ENCODE peak calls at places on chromosomes 12 and 14, in six cellular contexts. M, X, R, O, Z and P are unnamed samples.

GRCh38 chr14:20092050-20092449 is 18.5 kb upstream of the OR4K17 start:
- DNase-seq in O (no peak), X (no peak), R (no peak), Z (no peak), M (no peak), P (no peak)

GRCh38 chr12:101107032-101107763 is 102.8 kb downstream of the SLC5A8 start:
- DNase-seq in M (no peak), O (no peak), X (no peak), R (no peak), Z (no peak), P (no peak)

GRCh38 chr14:99326041-99326710 is 54.2 kb upstream of the BCL11B start:
- DNase-seq in X (no peak), Z (no peak), O (no peak), R (no peak), M (no peak), P (no peak)

GRCh38 chr14:22657861-22658260 is 13.7 kb upstream of the OR6J1 start:
- DNase-seq in Z (peak), O (no peak), M (peak), X (peak), R (peak), P (peak)

GRCh38 chr12:79710707-79711483 is 20.1 kb upstream of the PAWR start:
- DNase-seq in R (no peak), X (no peak), M (no peak), Z (no peak), O (no peak), P (no peak)

GRCh38 chr12:91422107-91422506 is 239.5 kb upstream of the DCN start:
- DNase-seq in O (no peak), Z (no peak), M (no peak), X (no peak), R (no peak), P (no peak)

GRCh38 chr12:103908877-103909276 is 21.3 kb upstream of the HSP90B1 start:
- DNase-seq in M (no peak), X (no peak), Z (peak), O (no peak), R (no peak), P (peak)

GRCh38 chr14:81401420-81402122 is 1.4 kb upstream of the STON2 start:
- DNase-seq in M (peak), O (no peak), Z (peak), X (no peak), R (peak), P (peak)

GRCh38 chr12:16594796-16595195 is 11.2 kb downstream of the LMO3 start:
- DNase-seq in X (no peak), M (no peak), R (no peak), Z (no peak), O (no peak), P (no peak)

GRCh38 chr12:65665817-65666216 is 158.5 kb upstream of the HMGA2 start:
- DNase-seq in R (no peak), O (no peak), M (no peak), X (no peak), Z (no peak), P (no peak)

GRCh38 chr12:64392221-64392620 is 1.7 kb upstream of the C12orf56 start:
- DNase-seq in R (peak), Z (peak), O (peak), M (peak), X (peak), P (peak)

GRCh38 chr12:117527480-117527857 is 166.0 kb upstream of the NOS1 start:
- DNase-seq in M (no peak), Z (no peak), R (no peak), X (no peak), O (no peak), P (no peak)

GRCh38 chr12:39332661-39333175 is 110.2 kb downstream of the KIF21A start:
- DNase-seq in Z (no peak), O (no peak), R (no peak), X (no peak), M (no peak), P (no peak)

GRCh38 chr14:60622210-60622919 is 26.9 kb downstream of the SIX1 start:
- DNase-seq in R (peak), M (no peak), X (no peak), Z (peak), O (no peak), P (peak)

GRCh38 chr12:1374296-1374695 is 220.1 kb downstream of the FBXL14 start:
- DNase-seq in O (no peak), X (no peak), M (no peak), R (peak), Z (peak), P (peak)

GRCh38 chr12:120290541-120291312 is 976 bp downstream of the RNU4-2 start:
- DNase-seq in R (no peak), M (no peak), O (peak), Z (no peak), X (peak), P (peak)

GRCh38 chr14:22837059-22837749 is 819 bp downstream of the MMP14 start:
- DNase-seq in X (peak), Z (peak), O (peak), R (peak), M (peak), P (peak)

GRCh38 chr12:112473056-112473455 is 54.3 kb downstream of the PTPN11 start:
- DNase-seq in X (peak), Z (no peak), M (no peak), R (no peak), O (peak), P (peak)

GRCh38 chr14:40058916-40059897 is 627.0 kb upstream of the FBXO33 start:
- DNase-seq in M (no peak), X (no peak), Z (no peak), R (no peak), O (no peak), P (no peak)

GRCh38 chr14:80681651-80682050 is 259.9 kb downstream of the CEP128 start:
- DNase-seq in O (no peak), X (no peak), R (no peak), Z (peak), M (peak), P (no peak)

GRCh38 chr14:104935026-104935650 is 10.5 kb downstream of the PLD4 start:
- DNase-seq in R (no peak), M (peak), O (no peak), X (no peak), Z (no peak), P (no peak)

GRCh38 chr12:89632778-89633177 is 75.9 kb downstream of the ATP2B1 start:
- DNase-seq in M (no peak), R (no peak), X (no peak), Z (no peak), O (no peak), P (no peak)

GRCh38 chr12:49198431-49199155 is 9.7 kb upstream of the TUBA1A start:
- DNase-seq in Z (peak), O (no peak), X (peak), R (peak), M (peak), P (peak)

GRCh38 chr12:104596128-104596799 is 139.5 kb downstream of the CHST11 start:
- DNase-seq in Z (peak), R (peak), O (no peak), M (no peak), X (no peak), P (peak)

GRCh38 chr12:56571131-56571530 is 49.5 kb downstream of the RBMS2 start:
- DNase-seq in Z (no peak), O (no peak), R (no peak), M (no peak), X (peak), P (no peak)

GRCh38 chr12:118359541-118359915 is 13.2 kb downstream of the TAOK3 start:
- DNase-seq in R (no peak), Z (no peak), O (no peak), X (no peak), M (no peak), P (no peak)

GRCh38 chr14:82720931-82721330 is 1187.3 kb upstream of the SEL1L start:
- DNase-seq in M (no peak), R (no peak), O (no peak), Z (no peak), X (peak), P (no peak)

GRCh38 chr14:58238252-58239247 is 6.1 kb upstream of the PSMA3 start:
- DNase-seq in O (peak), R (peak), Z (no peak), X (no peak), M (peak), P (peak)

GRCh38 chr12:40054554-40055226 is 51.2 kb downstream of the SLC2A13 start:
- DNase-seq in X (no peak), O (no peak), Z (peak), R (peak), M (peak), P (peak)

GRCh38 chr12:77736219-77736965 is 94.3 kb upstream of the NAV3 start:
- DNase-seq in Z (no peak), X (no peak), M (no peak), O (no peak), R (no peak), P (no peak)

GRCh38 chr12:100268835-100269564 is 2.0 kb downstream of the SCYL2 start:
- DNase-seq in Z (peak), O (no peak), R (peak), X (no peak), M (peak), P (peak)

GRCh38 chr12:18261273-18261672 is at the start of gene PIK3C2G:
- DNase-seq in M (peak), O (no peak), R (no peak), X (no peak), Z (no peak), P (no peak)

GRCh38 chr12:131407221-131408035 is 303.5 kb upstream of the SFSWAP start:
- DNase-seq in O (no peak), X (no peak), Z (no peak), R (no peak), M (no peak), P (no peak)

GRCh38 chr12:105936496-105936895 is 202.3 kb downstream of the NUAK1 start:
- DNase-seq in Z (no peak), R (no peak), M (no peak), O (no peak), X (no peak), P (no peak)

GRCh38 chr14:54025661-54026060 is 69.0 kb upstream of the BMP4 start:
- DNase-seq in Z (peak), O (no peak), X (no peak), M (peak), R (peak), P (peak)

GRCh38 chr12:89461649-89462612 is 62.7 kb downstream of the GALNT4 start:
- DNase-seq in M (peak), O (peak), X (peak), R (peak), Z (peak), P (peak)

GRCh38 chr14:81406863-81407262 is 6.7 kb upstream of the STON2 start:
- DNase-seq in M (peak), X (no peak), R (peak), Z (peak), O (peak), P (peak)

DNA sequence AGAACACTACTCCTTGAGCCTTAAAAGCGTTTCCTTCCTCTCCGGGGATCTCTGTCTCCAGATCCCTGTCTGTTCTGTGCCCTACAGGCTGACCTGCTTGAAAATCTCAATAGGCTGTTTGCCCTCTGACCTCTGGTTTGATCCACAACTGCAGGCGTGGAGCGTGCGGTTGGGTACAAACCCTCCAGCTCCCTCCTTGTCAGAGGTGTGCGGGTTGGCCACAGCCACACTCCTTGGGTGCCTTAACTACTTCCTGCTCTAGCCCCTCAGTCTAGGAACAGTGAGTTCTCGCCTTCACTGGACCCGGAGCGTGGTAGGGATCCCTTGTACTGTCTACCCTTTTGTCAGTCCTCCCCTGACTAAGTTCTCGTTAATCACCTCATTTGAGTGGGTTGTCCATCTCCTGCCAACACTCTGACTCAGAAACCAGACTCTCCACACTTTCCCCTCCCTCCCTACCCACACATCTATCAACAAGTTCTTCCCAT is 33.1 kb downstream of the CMKLR1 start:
- DNase-seq in R (no peak), X (peak), Z (peak), M (peak), O (peak), P (peak)
- H3K9ac ChIP-seq in R (no peak), X (no peak), Z (no peak), M (no peak), O (no peak), P (peak)

GRCh38 chr12:121580959-121581680 is at the start of gene KDM2B:
- DNase-seq in R (peak), O (peak), M (no peak), X (peak), Z (peak), P (peak)

GRCh38 chr12:121581681-121582439 is 1.0 kb upstream of the KDM2B start:
- DNase-seq in Z (peak), O (peak), M (no peak), X (peak), R (peak), P (peak)

GRCh38 chr12:121579981-121580868 is 598 bp downstream of the KDM2B start:
- DNase-seq in Z (peak), M (peak), O (peak), X (peak), R (peak), P (peak)

GRCh38 chr12:121579190-121579791 is 1.5 kb downstream of the KDM2B start:
- DNase-seq in Z (no peak), X (peak), R (no peak), O (peak), M (no peak), P (peak)

DNA sequence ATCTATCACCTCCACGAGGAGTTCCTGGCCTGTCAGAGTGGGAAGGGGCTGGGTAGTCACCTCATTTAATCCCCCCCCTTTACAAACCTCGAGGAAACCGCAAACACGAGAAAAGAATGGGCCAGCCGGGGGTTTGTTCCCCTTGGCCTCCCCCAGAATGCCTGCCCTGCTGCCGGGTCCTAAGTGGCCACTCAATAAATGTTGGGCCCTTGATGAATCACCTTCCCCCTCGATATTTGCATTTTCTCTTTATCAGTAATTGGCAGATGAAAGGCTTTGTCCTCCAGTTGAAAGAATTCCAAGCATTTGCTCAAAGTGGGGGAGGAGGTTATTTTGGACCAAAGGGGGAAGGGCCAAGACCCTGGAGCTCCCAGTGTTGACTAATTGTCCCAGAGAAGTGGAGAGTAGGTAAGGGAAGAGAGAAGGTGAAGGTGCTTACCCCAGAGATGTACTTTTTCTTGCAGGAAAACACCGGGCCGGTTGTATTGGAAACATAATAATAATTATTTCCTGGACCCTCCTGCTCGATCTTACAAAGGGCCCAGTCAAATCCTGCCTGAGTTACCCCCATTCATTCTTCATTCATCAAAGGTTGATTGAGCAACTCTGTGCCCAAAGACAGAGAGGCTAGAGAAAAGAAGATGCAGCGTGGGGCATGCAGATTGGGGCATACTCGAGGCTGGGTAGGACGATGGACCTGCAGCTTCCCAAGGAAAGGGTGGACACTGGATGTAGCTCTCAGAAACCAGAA is 1.9 kb upstream of the KDM2B start:
- DNase-seq in Z (no peak), R (no peak), X (peak), M (no peak), O (peak), P (peak)
- H3K4me3 ChIP-seq in Z (no peak), R (peak), X (peak), M (no peak), O (no peak), P (peak)

DNA sequence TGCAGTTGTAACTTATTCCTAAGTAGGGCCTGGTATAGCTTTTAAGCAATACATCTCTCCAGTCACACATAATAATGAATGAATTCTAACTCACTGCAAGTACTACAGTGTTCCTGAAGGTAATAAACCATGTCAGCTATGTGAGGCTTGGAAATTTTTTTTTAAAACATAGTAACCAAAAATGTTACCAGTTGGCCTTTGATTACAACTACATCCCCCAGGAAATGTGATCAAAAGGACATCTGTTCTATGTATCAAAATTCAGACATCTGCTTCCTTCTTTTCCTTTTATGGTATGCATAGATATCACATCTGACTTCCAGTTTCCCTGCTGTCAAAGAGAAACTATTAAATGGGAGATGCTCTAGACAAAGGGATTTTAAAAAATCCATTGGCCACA is 98.5 kb downstream of the ERGIC2 start:
- DNase-seq in R (no peak), O (no peak), M (no peak), Z (no peak), X (no peak), P (no peak)
- H2AFZ ChIP-seq in R (no peak), O (no peak), M (no peak), Z (no peak), X (no peak), P (no peak)

GRCh38 chr12:52331039-52331438 is 9.8 kb upstream of the KRT83 start:
- DNase-seq in O (no peak), X (no peak), R (no peak), Z (no peak), M (no peak), P (no peak)

GRCh38 chr12:52324068-52324444 is 2.9 kb upstream of the KRT83 start:
- DNase-seq in O (no peak), X (no peak), M (no peak), R (no peak), Z (no peak), P (no peak)

GRCh38 chr12:52331833-52332232 is 10.6 kb upstream of the KRT83 start:
- DNase-seq in X (no peak), O (no peak), M (no peak), R (no peak), Z (no peak), P (no peak)

GRCh38 chr12:52327086-52327829 is 6.1 kb upstream of the KRT83 start:
- DNase-seq in R (peak), O (peak), X (peak), M (peak), Z (peak), P (peak)

GRCh38 chr12:52327830-52328500 is 6.8 kb upstream of the KRT83 start:
- DNase-seq in Z (no peak), O (no peak), M (no peak), X (no peak), R (no peak), P (no peak)
- H3K9ac ChIP-seq in Z (no peak), O (no peak), M (peak), X (no peak), R (no peak), P (no peak)

DNA sequence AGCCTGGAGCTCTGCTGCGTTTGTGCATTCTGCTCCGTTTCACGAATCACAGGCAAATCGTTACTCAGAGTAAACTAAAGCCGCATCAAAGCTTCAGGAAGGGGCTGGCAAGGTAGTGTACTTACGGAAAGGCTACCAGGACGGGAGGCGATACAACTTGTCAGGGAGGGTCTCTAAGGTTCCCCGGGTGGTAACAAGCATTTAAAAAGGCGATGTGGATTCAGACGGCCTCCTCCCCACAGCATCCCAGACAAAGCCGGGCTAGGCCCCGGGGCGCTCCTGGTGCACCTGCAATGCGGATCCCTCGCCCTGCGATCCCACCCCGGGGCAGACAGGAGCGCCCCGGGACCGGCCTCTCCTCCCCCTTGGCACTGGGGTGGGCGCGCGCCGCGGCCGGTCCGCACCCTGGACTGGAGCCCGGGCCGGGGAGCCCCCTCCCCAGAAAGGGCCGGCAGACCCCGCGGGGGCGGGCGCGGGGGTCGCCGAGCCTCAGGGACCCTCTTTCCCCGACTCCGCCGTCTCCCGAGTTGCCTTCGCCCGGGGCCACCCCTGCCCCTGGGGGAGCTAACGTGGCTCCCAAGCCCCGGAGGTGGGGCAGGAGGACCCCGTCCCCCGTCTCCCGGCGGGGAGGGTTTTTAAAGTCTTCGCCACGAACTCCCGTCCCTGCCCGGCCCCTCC is 722 bp downstream of the CCDC92 start:
- DNase-seq in O (no peak), M (peak), Z (peak), R (peak), X (peak), P (peak)
- H3K4me3 ChIP-seq in O (peak), M (peak), Z (peak), R (peak), X (peak), P (peak)

DNA sequence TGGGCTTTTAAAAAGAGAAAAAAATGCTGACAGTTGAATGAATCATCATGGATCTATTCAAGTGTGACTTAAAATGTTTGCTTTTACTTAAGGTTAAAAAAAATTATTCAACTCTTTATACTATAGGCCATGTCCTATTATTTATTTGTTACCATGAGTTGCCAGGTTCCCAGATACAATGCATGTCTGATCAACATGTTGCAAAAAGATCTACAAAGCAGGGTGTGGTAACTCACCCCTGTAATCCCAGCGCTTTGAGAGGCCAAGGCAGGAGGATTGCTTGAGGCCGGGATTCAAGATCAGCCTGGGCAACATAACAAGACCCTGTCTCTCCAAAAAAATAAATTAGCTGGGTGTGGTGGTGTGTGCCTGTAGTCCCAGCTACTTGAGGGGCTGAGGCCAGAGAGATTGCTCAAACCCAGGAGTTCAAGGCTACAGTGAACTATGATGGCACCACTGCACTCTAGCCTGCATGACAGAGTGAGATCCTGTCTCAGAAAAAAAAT is 460.8 kb downstream of the BCAT1 start:
- DNase-seq in O (no peak), X (no peak), R (peak), Z (peak), M (no peak), P (no peak)
- H2AFZ ChIP-seq in O (no peak), X (no peak), R (no peak), Z (no peak), M (no peak), P (no peak)